ENCODE peak calls at places on chromosomes 1 and 21, in ten cellular contexts. N is pancreas; U is Jurkat, Clone E6-1; A is Karpas-422; G is fibroblast of lung; E is brain microvascular endothelial cell; O is CD8-positive, alpha-beta T cell; J is lung; V is astrocyte of the spinal cord; X is Peyer's patch. D is an unnamed sample.

GRCh38 chr1:204089044-204089751 is 16.3 kb downstream of the SOX13 start:
- DNase-seq in N (no peak), U (no peak), A (no peak), G (peak), E (no peak), O (no peak), J (no peak), V (peak), X (peak), D (peak)

GRCh38 chr1:29447368-29447767 is 211.0 kb downstream of the PTPRU start:
- DNase-seq in N (no peak), U (no peak), A (no peak), G (no peak), E (no peak), O (no peak), J (no peak), V (no peak), X (no peak), D (no peak)

GRCh38 chr1:65846911-65847310 is 54.2 kb downstream of the PDE4B start:
- DNase-seq in N (no peak), U (no peak), A (no peak), G (peak), E (no peak), O (no peak), J (no peak), V (no peak), X (no peak), D (no peak)

GRCh38 chr21:42141643-42142042 is 70.5 kb downstream of the UMODL1 start:
- DNase-seq in N (no peak), U (no peak), A (no peak), G (no peak), E (no peak), O (no peak), J (no peak), V (no peak), X (no peak), D (no peak)

GRCh38 chr1:55631508-55631907 is 416.3 kb upstream of the USP24 start:
- DNase-seq in N (no peak), U (no peak), A (no peak), G (peak), E (peak), O (no peak), J (no peak), V (peak), X (no peak), D (no peak)

GRCh38 chr1:42240964-42241755 is 76.6 kb upstream of the GUCA2A start:
- DNase-seq in N (no peak), U (peak), A (no peak), G (no peak), E (peak), O (no peak), J (no peak), V (peak), X (no peak), D (no peak)

GRCh38 chr1:54396280-54396903 is 9.8 kb downstream of the SSBP3 start:
- DNase-seq in N (no peak), U (no peak), A (no peak), G (no peak), E (no peak), O (no peak), J (no peak), V (no peak), X (no peak), D (no peak)

GRCh38 chr1:17569200-17570139 is 30.0 kb downstream of the ARHGEF10L start:
- DNase-seq in N (peak), U (no peak), A (no peak), G (peak), E (peak), O (no peak), J (peak), V (peak), X (peak), D (peak)

GRCh38 chr1:16174261-16174871 is 18.5 kb upstream of the EPHA2 start:
- DNase-seq in N (no peak), U (no peak), A (no peak), G (no peak), E (no peak), O (no peak), J (no peak), V (no peak), X (no peak), D (no peak)

GRCh38 chr1:2529776-2530500 is at the start of gene HES5:
- DNase-seq in N (no peak), U (no peak), A (no peak), G (no peak), E (no peak), O (no peak), J (no peak), V (no peak), X (no peak), D (peak)

GRCh38 chr1:178126790-178127189 is 32.9 kb downstream of the RASAL2 start:
- DNase-seq in N (no peak), U (no peak), A (no peak), G (peak), E (peak), O (no peak), J (peak), V (peak), X (no peak), D (no peak)

GRCh38 chr1:182625716-182626504 is 21.7 kb upstream of the RGS16 start:
- DNase-seq in N (no peak), U (no peak), A (no peak), G (no peak), E (no peak), O (no peak), J (no peak), V (no peak), X (no peak), D (no peak)

GRCh38 chr1:229624521-229624905 is 1.4 kb downstream of the TAF5L start:
- DNase-seq in N (no peak), U (no peak), A (no peak), G (no peak), E (no peak), O (no peak), J (no peak), V (no peak), X (no peak), D (no peak)

GRCh38 chr1:229623838-229624237 is 2.1 kb downstream of the TAF5L start:
- DNase-seq in N (no peak), U (no peak), A (no peak), G (no peak), E (no peak), O (no peak), J (no peak), V (no peak), X (no peak), D (no peak)

GRCh38 chr1:229624906-229625871 is 733 bp downstream of the TAF5L start:
- DNase-seq in N (peak), U (peak), A (peak), G (peak), E (peak), O (peak), J (peak), V (peak), X (peak), D (peak)

GRCh38 chr1:229621663-229622062 is 4.3 kb downstream of the TAF5L start:
- DNase-seq in N (no peak), U (no peak), A (no peak), G (no peak), E (no peak), O (no peak), J (no peak), V (no peak), X (no peak), D (no peak)

GRCh38 chr1:229623225-229623624 is 2.7 kb downstream of the TAF5L start:
- DNase-seq in N (no peak), U (no peak), A (no peak), G (no peak), E (no peak), O (no peak), J (no peak), V (no peak), X (no peak), D (no peak)
- H3K4me3 ChIP-seq in N (no peak), U (no peak), A (peak), G (no peak), E (no peak), O (no peak), J (no peak), V (no peak), X (no peak), D (no peak)

DNA sequence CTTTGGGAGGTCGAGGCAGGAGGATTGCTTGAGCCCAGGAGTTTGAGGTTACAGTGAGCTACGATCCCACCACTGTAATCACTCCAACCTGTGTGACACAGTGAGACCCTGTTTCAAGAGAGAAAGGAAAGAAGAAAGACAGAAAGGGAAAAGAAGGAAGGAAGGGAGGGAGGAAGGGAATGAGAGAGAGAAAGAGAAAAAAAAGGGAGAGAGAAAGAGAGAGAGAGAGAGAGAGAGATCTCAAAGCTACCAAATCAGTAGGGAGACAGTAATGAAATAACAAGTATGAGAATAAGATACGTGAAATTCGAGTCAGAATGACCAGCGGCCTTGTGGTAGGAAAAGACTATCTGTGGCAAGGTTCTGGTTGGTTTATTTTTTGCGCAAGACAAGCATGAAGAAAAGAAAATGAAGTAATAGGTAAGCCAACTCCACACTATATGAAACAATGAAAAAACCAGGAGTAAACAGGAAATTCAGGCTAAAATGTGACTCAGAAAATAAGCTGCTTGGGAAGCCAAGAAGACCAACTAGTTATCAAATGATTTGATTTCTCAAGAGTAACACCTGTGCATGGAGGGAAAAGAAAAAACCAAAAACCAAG is 8.9 kb downstream of the MTF1 start:
- DNase-seq in N (no peak), U (no peak), A (no peak), G (no peak), E (no peak), O (no peak), J (no peak), V (no peak), X (no peak), D (no peak)
- H3K4me3 ChIP-seq in N (no peak), U (no peak), A (no peak), G (no peak), E (no peak), O (no peak), J (no peak), V (no peak), X (no peak), D (no peak)

GRCh38 chr1:24112381-24113169 is 640 bp upstream of the MYOM3 start:
- DNase-seq in N (peak), U (peak), A (peak), G (peak), E (peak), O (peak), J (peak), V (peak), X (peak), D (peak)
- H3K4me3 ChIP-seq in N (no peak), U (no peak), A (no peak), G (no peak), E (peak), O (peak), J (no peak), V (peak), X (no peak), D (no peak)

DNA sequence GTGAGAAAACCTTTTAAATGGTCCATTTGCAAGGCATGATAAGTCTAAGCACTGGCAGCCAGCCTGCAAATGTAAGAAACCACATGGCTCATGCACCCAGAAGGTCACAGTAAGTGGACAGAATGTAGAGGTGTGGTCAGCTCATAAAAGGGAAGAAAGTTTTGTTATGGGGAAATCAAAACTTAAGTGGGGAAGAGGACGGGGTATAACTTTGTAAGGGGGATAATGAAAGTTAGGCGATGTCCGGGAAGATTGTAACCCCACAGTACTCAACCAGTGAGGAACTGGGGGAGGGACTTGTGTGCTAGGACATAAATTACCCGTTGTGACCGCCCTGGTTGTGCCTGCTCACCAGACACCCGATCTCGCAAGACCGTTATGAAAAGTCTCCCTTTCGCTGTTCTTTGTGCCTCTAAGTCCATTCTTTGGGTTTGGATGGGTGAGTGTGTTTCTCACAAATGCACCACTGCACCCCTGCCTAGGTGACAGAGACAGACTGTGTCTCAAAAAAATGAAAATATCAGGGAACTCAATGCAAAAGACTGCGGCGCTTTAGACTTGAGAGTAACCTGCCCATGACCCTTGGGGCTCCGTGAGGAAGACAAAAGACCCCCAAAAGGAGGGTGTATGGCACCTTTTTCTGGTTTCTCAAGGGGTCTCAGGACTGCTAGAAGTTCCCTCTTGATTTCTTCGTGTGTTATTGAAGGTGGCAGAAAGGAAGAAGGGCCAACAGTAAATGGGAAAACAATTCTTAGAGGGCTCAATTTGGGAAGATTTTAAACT is 28.6 kb upstream of the ZNF496 start:
- DNase-seq in N (no peak), U (no peak), A (no peak), G (no peak), E (no peak), O (no peak), J (no peak), V (peak), X (no peak), D (peak)
- H3K4me3 ChIP-seq in N (no peak), U (no peak), A (no peak), G (no peak), E (no peak), O (no peak), J (no peak), V (no peak), X (no peak), D (no peak)

D was measured in colonic mucosa.